ENCODE peak calls at places on chromosomes 12 and 14, in six cellular contexts. N, B, D, L, S and Z are unnamed samples.
A peak's percentile ranks its signal among the peaks of the same experiment; 100 is the strongest.

GRCh38 chr14:24430682-24431568 is 1.2 kb downstream of the KHNYN start:
- DNase-seq in N (no peak), B (no peak), D (no peak), L (no peak), S (no peak), Z (peak; percentile 52)

GRCh38 chr12:93819048-93819491 is 141.9 kb downstream of the CRADD start:
- DNase-seq in N (no peak), B (no peak), D (no peak), L (no peak), S (no peak), Z (no peak)

GRCh38 chr12:82648510-82648909 is 38.2 kb upstream of the TMTC2 start:
- DNase-seq in N (no peak), B (no peak), D (no peak), L (no peak), S (no peak), Z (no peak)

GRCh38 chr12:72273499-72273837 is 1.3 kb downstream of the TRHDE start:
- DNase-seq in N (no peak), B (no peak), D (no peak), L (peak; percentile 52), S (no peak), Z (no peak)

GRCh38 chr12:19783547-19784444 is 344.5 kb downstream of the AEBP2 start:
- DNase-seq in N (no peak), B (no peak), D (no peak), L (no peak), S (no peak), Z (no peak)

GRCh38 chr12:15629761-15630160 is 159.4 kb downstream of the EPS8 start:
- DNase-seq in N (no peak), B (no peak), D (no peak), L (no peak), S (no peak), Z (no peak)

GRCh38 chr14:33165144-33165925 is 226.7 kb downstream of the NPAS3 start:
- DNase-seq in N (peak; percentile 6), B (no peak), D (no peak), L (no peak), S (no peak), Z (no peak)

GRCh38 chr12:123696209-123696608 is 15.9 kb upstream of the ATP6V0A2 start:
- DNase-seq in N (no peak), B (no peak), D (no peak), L (no peak), S (no peak), Z (no peak)

GRCh38 chr14:78253986-78254385 is 83.8 kb downstream of the NRXN3 start:
- DNase-seq in N (no peak), B (no peak), D (no peak), L (no peak), S (no peak), Z (no peak)

GRCh38 chr14:89186850-89187376 is 230.1 kb downstream of the FOXN3 start:
- DNase-seq in N (no peak), B (no peak), D (no peak), L (no peak), S (no peak), Z (no peak)

GRCh38 chr12:128337456-128338160 is 70.6 kb downstream of the TMEM132C start:
- DNase-seq in N (peak; percentile 28), B (no peak), D (no peak), L (no peak), S (no peak), Z (no peak)

DNA sequence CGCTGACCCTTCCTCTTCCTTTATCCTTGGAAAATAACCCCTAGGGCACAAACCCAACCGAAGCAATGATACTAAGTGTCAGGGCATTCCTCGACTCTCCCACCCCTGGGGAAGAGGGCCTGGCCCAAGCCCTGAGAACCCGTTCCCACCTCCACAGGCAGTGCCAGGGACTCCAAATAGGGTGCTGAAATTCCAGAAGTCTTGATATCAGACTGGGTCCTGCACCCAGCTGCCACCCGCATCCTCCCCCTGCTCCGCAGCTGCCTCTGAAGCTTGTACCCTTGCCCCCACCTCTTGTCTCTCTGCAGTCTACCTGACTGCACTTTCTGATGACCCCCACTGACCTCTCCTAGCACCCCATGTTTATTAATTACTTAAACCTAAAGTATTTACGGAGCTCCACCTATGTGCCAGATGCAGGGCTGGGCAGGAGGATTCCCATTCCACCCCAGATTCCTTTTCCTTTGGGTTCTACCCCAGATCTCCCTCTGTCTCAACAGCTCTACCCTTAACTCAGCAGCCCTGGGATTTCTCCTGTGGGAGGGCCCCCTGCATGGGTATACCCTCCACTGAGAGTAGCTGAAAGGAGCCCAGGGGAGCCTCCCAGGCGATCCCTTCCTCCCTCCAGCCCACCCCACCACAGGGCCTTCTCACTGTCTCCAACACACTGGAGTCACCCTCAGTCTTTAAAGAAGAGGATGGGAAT is 4.1 kb upstream of the KRT18 start:
- DNase-seq in N (no peak), B (no peak), D (no peak), L (peak; percentile 52), S (no peak), Z (no peak)
- TF ChIP-seq ZNF274 in N (no peak), B (no peak), D (no peak), L (no peak), S (no peak), Z (no peak)

DNA sequence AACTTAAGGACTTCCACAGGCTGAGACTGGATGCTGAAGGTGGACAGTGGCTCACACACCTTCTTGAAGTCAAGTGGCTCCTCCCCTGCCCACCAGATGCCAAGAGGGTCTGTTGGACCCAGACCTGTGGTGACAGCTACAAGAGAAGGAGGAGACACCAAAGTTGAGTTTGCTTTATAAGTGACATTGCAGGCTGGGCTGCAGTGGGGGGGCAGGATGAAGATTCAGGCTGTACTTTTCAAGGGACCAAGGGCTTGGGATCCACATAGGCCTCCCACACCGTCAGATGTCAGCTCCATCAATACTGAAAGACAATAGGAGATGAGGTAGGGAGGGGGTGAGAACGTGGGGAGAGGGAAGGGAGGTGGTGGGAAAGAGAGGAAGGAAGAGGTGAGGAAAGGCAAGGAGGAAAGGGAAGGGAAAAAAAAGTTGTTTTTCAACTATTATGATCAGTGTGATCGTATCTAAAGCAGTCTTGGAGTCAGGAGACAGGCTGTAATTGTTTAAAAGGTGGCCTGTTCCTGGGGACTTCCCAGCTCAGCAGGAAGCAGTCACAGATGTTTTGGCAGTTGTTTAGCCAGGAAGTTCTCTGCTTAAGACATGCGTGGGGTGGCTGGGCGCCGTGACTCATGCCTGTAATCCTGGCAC is 84.1 kb upstream of the RESF1 start:
- DNase-seq in N (peak; percentile 81), B (no peak), D (no peak), L (no peak), S (no peak), Z (peak; percentile 19)
- TF ChIP-seq ZNF274 in N (no peak), B (no peak), D (no peak), L (no peak), S (no peak), Z (no peak)

GRCh38 chr14:100523131-100523530 is 64.1 kb downstream of the BEGAIN start:
- DNase-seq in N (no peak), B (no peak), D (no peak), L (no peak), S (no peak), Z (no peak)
- TF ChIP-seq ZNF274 in N (no peak), B (no peak), D (no peak), L (no peak), S (no peak), Z (no peak)

DNA sequence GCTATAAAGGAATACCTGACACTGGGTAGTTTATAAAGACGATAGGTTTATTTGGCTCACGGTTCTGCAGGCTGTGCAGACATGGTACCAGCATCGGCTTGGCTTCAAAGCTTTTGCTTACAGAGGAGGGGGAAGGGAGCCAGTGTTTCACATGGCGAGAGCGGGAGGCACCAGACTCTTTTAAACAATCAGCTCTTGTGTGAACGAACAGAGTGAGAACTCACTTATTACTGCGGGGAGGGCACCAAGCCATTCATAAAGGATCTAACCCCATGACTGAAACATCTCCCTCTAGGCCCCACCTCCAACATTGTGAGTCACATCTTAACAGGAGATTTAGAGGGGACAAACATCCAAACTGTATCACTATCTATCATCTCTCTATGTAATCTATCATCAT is 227.4 kb downstream of the TMEM132D start:
- DNase-seq in N (no peak), B (no peak), D (no peak), L (no peak), S (no peak), Z (no peak)
- TF ChIP-seq ZNF274 in N (no peak), B (no peak), D (no peak), L (no peak), S (no peak), Z (no peak)

DNA sequence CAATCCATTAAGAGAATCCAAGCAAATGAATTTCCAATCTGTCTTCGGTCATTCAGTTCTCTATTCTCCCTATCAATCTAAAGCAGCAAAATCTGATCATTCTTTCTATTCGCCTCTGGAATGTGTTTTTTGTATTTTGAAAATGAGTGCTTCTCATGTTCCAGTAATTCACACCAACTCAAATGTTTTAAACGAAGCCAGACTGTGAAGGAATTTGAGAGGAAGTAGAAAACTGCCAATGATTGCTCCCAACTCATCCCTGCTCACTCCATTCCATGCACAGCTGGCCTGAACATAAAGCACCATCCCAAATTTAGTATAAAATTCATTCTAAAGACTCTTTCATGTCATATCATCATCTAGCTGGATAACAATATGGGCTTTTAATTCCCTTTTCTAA is 123.8 kb downstream of the DUSP6 start:
- DNase-seq in N (no peak), B (no peak), D (no peak), L (no peak), S (no peak), Z (no peak)
- TF ChIP-seq ZNF274 in N (no peak), B (no peak), D (no peak), L (no peak), S (no peak), Z (no peak)

GRCh38 chr12:62533755-62534107 is 67.1 kb downstream of the MON2 start:
- DNase-seq in N (no peak), B (no peak), D (no peak), L (no peak), S (no peak), Z (no peak)

GRCh38 chr12:62533087-62533754 is 66.6 kb downstream of the MON2 start:
- DNase-seq in N (no peak), B (no peak), D (peak; percentile 4), L (no peak), S (no peak), Z (no peak)

GRCh38 chr12:62540354-62540753 is 73.7 kb downstream of the MON2 start:
- DNase-seq in N (no peak), B (no peak), D (no peak), L (no peak), S (no peak), Z (no peak)

GRCh38 chr12:62536546-62536945 is 69.9 kb downstream of the MON2 start:
- DNase-seq in N (no peak), B (no peak), D (no peak), L (no peak), S (no peak), Z (no peak)

GRCh38 chr12:62537544-62537943 is 70.9 kb downstream of the MON2 start:
- DNase-seq in N (no peak), B (no peak), D (no peak), L (no peak), S (no peak), Z (no peak)
- TF ChIP-seq ZNF274 in N (no peak), B (no peak), D (no peak), L (no peak), S (no peak), Z (no peak)

GRCh38 chr12:17928708-17929366 is 161.2 kb downstream of the RERGL start:
- DNase-seq in N (peak; percentile 15), B (peak; percentile 75), D (peak; percentile 57), L (no peak), S (no peak), Z (no peak)
- TF ChIP-seq ZNF274 in N (no peak), B (no peak), D (no peak), L (no peak), S (no peak), Z (no peak)

GRCh38 chr12:49260165-49260564 is 4.7 kb upstream of the TUBA1C start:
- DNase-seq in N (no peak), B (no peak), D (no peak), L (no peak), S (no peak), Z (no peak)
- TF ChIP-seq ZNF274 in N (no peak), B (no peak), D (no peak), L (no peak), S (no peak), Z (no peak)

GRCh38 chr12:25615119-25615518 is 62.0 kb upstream of the LMNTD1 start:
- DNase-seq in N (no peak), B (no peak), D (no peak), L (no peak), S (no peak), Z (peak; percentile 25)
- TF ChIP-seq ZNF274 in N (no peak), B (no peak), D (no peak), L (no peak), S (no peak), Z (no peak)